ENCODE peak calls at places on chromosomes 13 and 19, in five cellular contexts. X, Y, G, L and T are unnamed samples.

GRCh38 chr19:35633727-35634440 is 5.0 kb downstream of the RBM42 start:
- DNase-seq in Y (no peak), L (no peak), X (no peak), G (no peak), T (no peak)

GRCh38 chr13:72304121-72304745 is 423.2 kb downstream of the MZT1 start:
- DNase-seq in X (no peak), G (no peak), Y (no peak), L (no peak), T (no peak)

GRCh38 chr13:93296584-93296983 is 70.0 kb downstream of the GPC6 start:
- DNase-seq in X (no peak), G (no peak), Y (no peak), L (no peak), T (no peak)

GRCh38 chr19:10991521-10992081 is 30.8 kb downstream of the SMARCA4 start:
- DNase-seq in Y (no peak), L (no peak), X (no peak), G (no peak), T (no peak)

GRCh38 chr13:33052446-33052845 is 36.2 kb downstream of the KL start:
- DNase-seq in G (no peak), L (no peak), X (no peak), Y (no peak), T (no peak)

GRCh38 chr13:38781539-38781938 is 94.7 kb downstream of the FREM2 start:
- DNase-seq in G (no peak), X (no peak), Y (no peak), L (no peak), T (no peak)

GRCh38 chr13:99926014-99926731 is 45.4 kb downstream of the ZIC5 start:
- DNase-seq in L (no peak), G (no peak), Y (no peak), X (peak; percentile 30), T (peak; percentile 54)

GRCh38 chr13:24741016-24741662 is 22.8 kb upstream of the RNF17 start:
- DNase-seq in X (peak; percentile 17), L (no peak), G (no peak), Y (no peak), T (no peak)

GRCh38 chr13:42272115-42272756 is at the start of gene AKAP11:
- DNase-seq in L (no peak), Y (peak; percentile 26), G (no peak), X (peak; percentile 15), T (peak; percentile 51)

GRCh38 chr19:8335343-8336071 is 7.6 kb downstream of the KANK3 start:
- DNase-seq in X (peak; percentile 66), Y (no peak), G (no peak), L (no peak), T (peak; percentile 20)

GRCh38 chr13:82766732-82767321 is 1115.4 kb downstream of the SLITRK1 start:
- DNase-seq in Y (no peak), X (no peak), G (no peak), L (no peak), T (no peak)

GRCh38 chr19:48751835-48752510 is 468 bp downstream of the FUT1 start:
- DNase-seq in G (no peak), Y (no peak), L (no peak), X (no peak), T (no peak)

GRCh38 chr19:32622002-32622401 is 41.0 kb downstream of the PDCD5 start:
- DNase-seq in Y (no peak), G (no peak), L (no peak), X (no peak), T (no peak)

GRCh38 chr19:8390617-8390981 is 439 bp downstream of the RAB11B start:
- DNase-seq in X (peak; percentile 94), G (peak; percentile 63), L (peak; percentile 96), Y (peak; percentile 97), T (peak; percentile 97)

GRCh38 chr13:106738279-106738678 is 170.3 kb upstream of the ARGLU1 start:
- DNase-seq in Y (no peak), L (no peak), G (no peak), X (no peak), T (no peak)

GRCh38 chr19:48006762-48007161 is 12.3 kb downstream of the ELSPBP1 start:
- DNase-seq in G (no peak), Y (no peak), X (peak; percentile 74), L (no peak), T (no peak)

GRCh38 chr19:46955114-46955812 is 64.4 kb upstream of the NPAS1 start:
- DNase-seq in X (no peak), Y (no peak), L (no peak), G (no peak), T (no peak)

GRCh38 chr13:31192306-31192705 is 7.5 kb upstream of the B3GLCT start:
- DNase-seq in L (no peak), Y (no peak), G (no peak), X (no peak), T (no peak)

GRCh38 chr13:30408319-30409101 is 13.8 kb upstream of the UBE2L5 start:
- DNase-seq in Y (peak; percentile 90), L (peak; percentile 96), X (peak; percentile 91), G (no peak), T (peak; percentile 97)

GRCh38 chr19:34879563-34879962 is 47.1 kb upstream of the ZNF30 start:
- DNase-seq in L (no peak), G (no peak), Y (no peak), X (no peak), T (no peak)

GRCh38 chr13:110712081-110712848 is 1.2 kb upstream of the ING1 start:
- DNase-seq in X (peak; percentile 79), L (peak; percentile 84), Y (peak; percentile 75), G (peak; percentile 82), T (peak; percentile 91)

GRCh38 chr19:34484328-34484727 is 2.8 kb downstream of the WTIP start:
- DNase-seq in L (no peak), G (no peak), X (no peak), Y (no peak), T (no peak)

GRCh38 chr19:57807541-57807940 is 7.2 kb downstream of the ZNF552 start:
- DNase-seq in G (no peak), L (no peak), X (no peak), Y (no peak), T (no peak)

GRCh38 chr19:12155324-12155723 is 1.2 kb downstream of the ZNF625 start:
- DNase-seq in L (no peak), X (no peak), Y (no peak), G (no peak), T (no peak)

GRCh38 chr19:18879579-18880373 is 16.2 kb downstream of the CERS1 start:
- DNase-seq in L (no peak), Y (no peak), X (peak; percentile 64), G (no peak), T (peak; percentile 87)

DNA sequence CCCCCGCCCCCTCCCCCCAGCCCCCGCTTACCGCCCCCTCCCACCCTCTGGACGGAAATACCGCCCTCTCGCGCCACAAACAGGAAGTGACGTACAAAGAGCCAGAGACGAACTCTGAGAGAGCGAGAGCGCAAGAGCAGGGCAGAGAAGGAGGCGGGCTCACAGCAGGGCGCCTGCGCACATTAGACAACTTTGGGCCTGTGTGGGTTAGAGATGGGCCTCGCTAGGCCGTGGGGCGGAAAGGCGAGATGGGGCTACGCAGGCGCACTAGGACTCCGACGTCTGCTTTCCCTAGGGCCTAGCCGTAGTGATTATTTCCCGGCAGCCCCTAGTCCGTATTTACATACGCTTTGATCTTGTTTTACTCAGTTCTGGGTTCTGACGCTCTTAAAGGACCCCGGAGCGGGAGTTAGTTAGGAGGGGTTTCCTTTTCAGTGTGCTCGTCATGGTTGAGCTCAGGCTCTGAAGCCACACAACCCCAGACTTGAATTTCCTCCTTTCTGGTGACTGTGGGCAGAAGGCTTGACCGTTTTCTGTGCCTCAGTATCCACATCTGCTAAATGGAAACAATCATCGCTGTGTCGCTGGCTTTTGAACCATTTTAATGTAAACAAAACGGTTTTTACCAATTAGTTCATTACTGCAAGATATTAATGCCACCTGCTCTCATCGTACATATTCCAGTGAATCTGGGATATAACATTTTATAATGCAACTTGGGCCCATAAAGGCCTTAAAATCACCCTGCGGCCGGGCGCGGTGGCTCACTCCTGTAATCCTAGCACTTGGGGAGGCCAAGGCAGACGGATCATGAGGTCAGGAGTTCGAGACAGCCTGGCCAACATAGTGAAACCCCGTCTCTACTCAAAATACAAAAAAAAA is 449 bp upstream of the AKT2 start:
- DNase-seq in Y (peak; percentile 95), X (peak; percentile 100), L (peak; percentile 99), G (peak; percentile 100), T (peak; percentile 98)
- TF ChIP-seq EP300 in Y (peak; percentile 96), X (no peak), L (peak; percentile 86), G (peak; percentile 15), T (no peak)

DNA sequence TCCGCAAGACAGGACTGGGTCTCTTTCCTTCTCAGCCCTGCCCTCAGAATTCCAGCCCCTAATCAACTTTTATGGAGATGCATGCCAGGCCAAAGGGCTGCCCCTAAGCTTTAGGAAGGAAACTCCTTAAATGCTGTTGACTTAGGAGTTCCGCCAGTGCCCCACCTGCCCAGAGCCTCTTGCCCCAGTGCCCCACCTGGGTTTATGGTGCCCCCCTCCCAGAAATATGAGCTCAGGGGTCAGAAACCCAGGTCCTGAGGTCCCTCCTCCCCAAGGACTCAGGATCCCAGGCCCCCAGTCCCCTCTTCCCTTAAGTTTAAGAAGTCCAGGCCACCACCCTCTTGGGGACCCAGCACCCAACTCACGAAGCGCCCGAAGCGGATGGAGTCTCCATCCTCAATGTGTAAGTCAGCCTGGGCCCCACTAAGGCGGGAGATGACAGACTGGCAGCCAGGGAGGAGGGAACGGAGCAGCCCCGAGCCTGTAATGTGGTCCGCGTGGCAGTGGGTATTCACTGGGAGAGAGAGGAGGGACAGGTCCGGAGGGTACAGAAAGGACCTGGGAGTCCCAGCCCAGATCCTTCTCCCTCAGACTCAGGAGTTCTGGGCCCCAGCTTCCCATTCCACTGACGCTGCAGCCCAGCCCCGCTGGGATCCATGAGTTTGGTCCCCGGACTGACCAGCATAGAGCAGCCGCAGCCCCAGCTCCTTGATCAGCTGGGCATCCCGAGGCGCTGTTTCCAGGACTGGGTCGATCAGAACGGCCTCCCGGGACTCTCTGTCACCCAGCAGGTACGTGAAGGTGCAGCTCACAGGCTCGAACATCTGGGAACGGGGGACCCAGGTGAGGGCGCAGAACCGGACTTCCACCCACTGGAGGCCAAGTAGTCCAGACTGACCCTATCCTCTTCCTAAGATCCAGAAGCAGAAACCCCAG is 897 bp downstream of the ETHE1 start:
- DNase-seq in Y (no peak), G (no peak), X (no peak), L (no peak), T (peak; percentile 86)
- TF ChIP-seq POLR2A in Y (no peak), G (no peak), X (no peak), L (no peak), T (peak; percentile 31)

GRCh38 chr13:74555291-74556001 is 421.2 kb upstream of the KLF12 start:
- DNase-seq in Y (no peak), L (no peak), G (no peak), X (no peak), T (no peak)
- TF ChIP-seq EP300 in Y (no peak), L (no peak), G (no peak), X (no peak), T (no peak)

DNA sequence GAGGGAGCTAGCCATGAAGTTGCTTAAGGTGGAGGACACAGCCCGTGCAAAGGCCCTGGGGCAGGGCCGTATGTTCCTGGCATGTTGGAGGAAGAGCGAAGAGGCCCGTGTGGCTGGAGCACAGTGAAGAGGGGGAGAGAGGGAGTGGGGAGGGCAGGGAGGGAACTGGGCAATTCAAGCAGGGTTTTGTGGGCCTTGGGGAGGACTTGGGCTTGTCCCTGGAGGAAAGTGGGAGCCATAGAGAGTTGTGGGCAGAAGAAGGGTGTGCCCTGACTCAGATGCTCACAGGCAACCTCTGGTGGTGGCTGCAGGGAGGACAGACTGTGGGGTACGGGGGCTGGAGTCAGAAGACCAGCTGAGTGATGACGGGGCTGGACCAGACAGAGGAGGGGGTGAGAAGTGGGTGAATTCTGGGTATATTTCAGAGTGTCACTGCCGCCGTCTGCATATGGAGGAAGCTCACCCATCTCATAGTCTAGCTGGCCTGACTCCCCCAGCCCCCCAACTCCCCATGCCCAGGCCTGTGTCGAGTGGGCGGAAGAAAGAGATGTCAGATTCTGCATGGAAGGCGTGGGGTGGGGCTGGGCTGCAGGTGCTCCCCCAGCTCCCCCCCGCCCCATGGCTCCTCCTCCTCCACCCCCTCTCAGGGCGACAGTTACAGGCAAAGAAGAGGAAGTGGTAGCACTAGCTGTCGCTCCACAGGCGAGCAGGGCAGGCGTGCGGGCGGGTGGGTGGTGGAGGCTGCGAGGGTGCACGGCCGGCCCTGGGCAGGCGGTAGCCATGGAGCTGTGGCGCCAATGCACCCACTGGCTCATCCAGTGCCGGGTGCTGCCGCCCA is at the start of gene VAV1:
- DNase-seq in Y (no peak), X (no peak), L (no peak), G (peak; percentile 64), T (peak; percentile 84)
- TF ChIP-seq POLR2A in Y (no peak), X (no peak), L (no peak), G (peak; percentile 98), T (peak; percentile 59)